ENCODE peak calls at places on chromosomes 2 and 18, in five cellular contexts. P is GM12878, J is HepG2, O is H1, V is K562. E is an unnamed sample.

GRCh38 chr2:236852977-236853374 is 232.7 kb upstream of the COPS8 start:
- DNase-seq in P (no peak), J (no peak), O (no peak), V (no peak), E (no peak)

GRCh38 chr18:75896865-75897264 is 469.4 kb upstream of the SMIM21 start:
- DNase-seq in P (no peak), J (peak), O (no peak), V (no peak), E (peak)

GRCh38 chr18:27377251-27377650 is 192.1 kb upstream of the CHST9 start:
- DNase-seq in P (no peak), J (no peak), O (no peak), V (no peak), E (no peak)

GRCh38 chr18:40938615-40939014 is 1016.4 kb upstream of the PIK3C3 start:
- DNase-seq in P (no peak), J (no peak), O (no peak), V (no peak), E (no peak)

GRCh38 chr2:70663411-70663810 is 104.6 kb downstream of the ADD2 start:
- DNase-seq in P (no peak), J (no peak), O (no peak), V (no peak), E (no peak)

GRCh38 chr18:4720498-4720897 is 265.4 kb upstream of the DLGAP1 start:
- DNase-seq in P (no peak), J (no peak), O (no peak), V (no peak), E (no peak)

GRCh38 chr2:160028431-160029269 is 33.8 kb downstream of the PLA2R1 start:
- DNase-seq in P (no peak), J (no peak), O (no peak), V (no peak), E (no peak)

GRCh38 chr2:215737496-215737895 is 275.9 kb downstream of the MREG start:
- DNase-seq in P (no peak), J (no peak), O (no peak), V (no peak), E (no peak)

GRCh38 chr2:32932825-32933755 is 13.7 kb upstream of the LTBP1 start:
- DNase-seq in P (no peak), J (no peak), O (peak), V (peak), E (no peak)

GRCh38 chr2:239544846-239545465 is 144.1 kb upstream of the HDAC4 start:
- DNase-seq in P (no peak), J (no peak), O (no peak), V (no peak), E (no peak)

GRCh38 chr2:98269274-98269673 is 77.0 kb upstream of the CNGA3 start:
- DNase-seq in P (no peak), J (peak), O (no peak), V (peak), E (peak)

GRCh38 chr2:53040536-53041229 is 726.9 kb upstream of the CHAC2 start:
- DNase-seq in P (no peak), J (no peak), O (no peak), V (no peak), E (no peak)

GRCh38 chr2:137992039-137992646 is 27.9 kb downstream of the HNMT start:
- DNase-seq in P (no peak), J (no peak), O (no peak), V (no peak), E (no peak)

GRCh38 chr2:1339757-1340515 is 73.3 kb upstream of the TPO start:
- DNase-seq in P (no peak), J (no peak), O (no peak), V (no peak), E (no peak)

GRCh38 chr18:25230658-25231326 is 121.2 kb downstream of the ZNF521 start:
- DNase-seq in P (no peak), J (no peak), O (no peak), V (no peak), E (peak)

GRCh38 chr18:25231327-25231691 is 120.7 kb downstream of the ZNF521 start:
- DNase-seq in P (no peak), J (no peak), O (no peak), V (no peak), E (no peak)

GRCh38 chr18:25228410-25228809 is 123.6 kb downstream of the ZNF521 start:
- DNase-seq in P (no peak), J (no peak), O (no peak), V (no peak), E (no peak)

GRCh38 chr18:25229858-25230257 is 122.1 kb downstream of the ZNF521 start:
- DNase-seq in P (no peak), J (no peak), O (no peak), V (no peak), E (no peak)

DNA sequence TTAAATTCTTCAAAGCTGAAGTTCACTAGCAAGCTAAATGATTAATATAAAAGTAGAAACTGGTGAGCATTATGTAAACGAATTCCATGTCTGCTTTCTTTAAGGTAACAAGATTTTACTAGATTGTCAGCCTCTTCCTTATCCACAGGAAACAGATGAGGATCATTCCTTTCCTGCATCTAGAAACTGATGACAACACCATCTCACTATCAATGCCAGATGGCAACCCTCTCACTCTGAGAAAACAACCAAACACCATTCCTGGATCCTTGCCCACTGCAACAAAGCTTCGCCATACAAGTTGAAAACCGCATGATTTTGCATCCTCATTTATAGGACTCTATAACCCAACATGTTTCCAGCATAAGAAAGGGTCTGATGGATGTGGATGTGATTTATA is 122.9 kb downstream of the ZNF521 start:
- DNase-seq in P (no peak), J (no peak), O (no peak), V (peak), E (no peak)
- TF ChIP-seq HDAC2 in P (no peak), J (no peak), O (no peak), V (no peak), E (no peak)

GRCh38 chr18:10515456-10515855 is 10.4 kb upstream of the NAPG start:
- DNase-seq in P (no peak), J (no peak), O (no peak), V (no peak), E (no peak)
- TF ChIP-seq HDAC2 in P (no peak), J (no peak), O (no peak), V (no peak), E (no peak)

DNA sequence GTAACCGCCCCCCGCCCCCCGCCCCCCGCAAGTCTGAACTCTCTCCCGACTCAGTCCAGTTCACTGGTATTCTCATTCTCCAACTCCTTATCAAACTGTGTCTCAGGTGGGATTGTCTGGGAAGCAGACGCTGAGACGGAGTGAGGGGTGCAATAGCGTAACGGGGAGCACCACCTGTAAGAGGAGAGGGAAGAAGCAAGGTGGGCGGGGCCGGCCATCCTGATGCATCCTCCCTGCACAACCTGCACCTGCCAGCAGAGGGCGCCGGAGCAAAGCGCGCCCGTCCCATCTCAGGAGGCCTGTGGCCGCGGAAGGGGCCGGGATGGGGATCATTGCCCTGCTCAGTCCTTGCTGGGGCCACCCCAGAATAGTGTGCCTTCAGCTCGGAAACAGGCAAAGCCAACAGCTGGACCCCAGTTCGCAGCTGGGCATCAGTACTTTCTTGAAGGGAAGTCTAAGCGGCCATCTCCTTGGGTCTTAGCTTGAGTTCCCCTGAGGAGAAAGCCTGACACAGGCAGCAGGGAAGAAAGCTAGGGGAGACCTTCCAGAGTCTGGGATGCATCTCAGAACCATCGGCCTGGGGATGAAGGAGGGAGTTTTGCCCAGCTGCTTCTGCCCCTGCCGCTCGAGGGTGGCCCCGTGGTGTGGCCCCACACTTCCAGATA is 208.0 kb downstream of the TFCP2L1 start:
- DNase-seq in P (no peak), J (peak), O (peak), V (peak), E (peak)
- TF ChIP-seq HDAC2 in P (no peak), J (no peak), O (no peak), V (no peak), E (no peak)

DNA sequence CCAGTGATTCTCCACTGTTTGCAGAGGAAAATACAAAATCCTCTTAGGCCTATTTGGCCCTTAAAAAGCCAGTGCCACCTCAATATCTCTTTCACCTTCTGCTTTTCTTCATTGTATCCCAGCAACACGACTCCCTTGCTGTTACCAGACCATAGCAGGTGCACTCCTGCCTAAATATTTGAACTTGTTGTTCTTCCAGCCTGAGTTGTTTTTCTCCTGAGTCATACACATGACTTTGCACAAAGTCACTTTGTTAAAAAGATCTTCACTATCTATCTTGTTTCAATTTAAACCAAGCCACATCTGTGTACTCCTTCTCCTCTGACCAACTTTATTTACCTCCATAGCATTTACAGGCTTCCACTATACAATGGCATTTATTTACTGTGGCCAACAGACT is 103.6 kb downstream of the LRRTM4 start:
- DNase-seq in P (no peak), J (no peak), O (no peak), V (no peak), E (no peak)
- TF ChIP-seq HDAC2 in P (no peak), J (no peak), O (no peak), V (no peak), E (no peak)

GRCh38 chr2:127162261-127163089 is 55.5 kb upstream of the BIN1 start:
- DNase-seq in P (no peak), J (no peak), O (no peak), V (no peak), E (no peak)

GRCh38 chr2:127163922-127164321 is 56.2 kb downstream of the CYP27C1 start:
- DNase-seq in P (no peak), J (no peak), O (no peak), V (no peak), E (no peak)

GRCh38 chr2:127164761-127165538 is 55.1 kb downstream of the CYP27C1 start:
- DNase-seq in P (no peak), J (no peak), O (no peak), V (no peak), E (no peak)

GRCh38 chr2:127166221-127166860 is 53.8 kb downstream of the CYP27C1 start:
- DNase-seq in P (no peak), J (no peak), O (peak), V (no peak), E (no peak)

GRCh38 chr2:127165539-127165935 is 54.6 kb downstream of the CYP27C1 start:
- DNase-seq in P (no peak), J (no peak), O (peak), V (no peak), E (no peak)
- TF ChIP-seq HDAC2 in P (no peak), J (no peak), O (no peak), V (no peak), E (no peak)

DNA sequence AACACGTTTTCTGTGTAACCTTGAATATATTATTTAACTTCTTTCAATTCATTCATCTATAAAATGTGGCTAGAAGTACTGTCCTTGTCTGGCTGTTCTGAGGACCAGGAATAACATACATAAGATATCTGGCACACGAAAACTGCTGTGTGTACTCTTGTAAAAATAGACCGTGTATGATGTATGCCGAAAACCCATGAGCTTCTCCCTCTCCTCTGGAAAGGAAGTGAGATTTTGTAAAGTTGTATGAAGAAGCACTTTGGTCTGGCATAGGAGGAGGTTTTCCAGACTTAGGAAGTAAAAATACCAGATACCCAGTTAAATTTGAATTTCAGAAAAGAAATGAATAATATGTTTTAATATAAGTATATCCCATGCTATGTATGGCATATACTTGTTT is 229.4 kb downstream of the GALR1 start:
- DNase-seq in P (no peak), J (no peak), O (no peak), V (no peak), E (no peak)
- TF ChIP-seq HDAC2 in P (no peak), J (no peak), O (no peak), V (no peak), E (no peak)

DNA sequence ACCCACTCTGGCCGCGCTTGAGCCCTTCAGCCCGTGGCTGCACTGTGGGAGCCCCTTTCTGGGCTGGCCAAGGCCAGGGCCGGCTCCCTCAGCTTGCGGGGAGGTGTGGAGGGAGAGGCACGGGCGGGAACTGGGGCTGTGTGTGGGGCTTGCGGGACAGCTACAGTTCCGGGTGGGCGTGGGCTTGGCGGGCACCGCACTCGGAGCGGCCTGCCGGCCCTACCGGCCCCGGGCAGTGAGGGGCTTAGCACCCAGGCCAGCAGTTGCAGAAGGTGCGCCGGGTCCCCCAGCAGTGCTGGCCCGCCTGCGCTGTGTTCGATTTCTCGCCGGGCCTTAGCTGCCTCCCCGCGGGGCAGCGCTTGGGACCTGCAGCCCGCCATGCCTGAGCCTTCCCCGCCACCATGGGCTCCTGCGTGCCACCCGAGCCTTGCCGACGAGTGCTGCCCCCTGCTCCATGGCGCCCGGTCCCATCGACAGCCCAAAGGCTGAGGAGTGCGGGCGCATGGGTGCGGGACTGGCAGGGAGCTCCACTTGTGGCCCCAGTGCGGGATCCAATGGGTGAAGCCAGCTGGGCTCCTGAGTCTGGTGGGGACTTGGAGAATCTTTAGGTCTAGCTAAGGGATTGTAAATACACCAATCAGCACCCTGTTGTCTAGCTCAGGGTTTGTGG is 173.7 kb upstream of the FIGN start:
- DNase-seq in P (no peak), J (no peak), O (no peak), V (no peak), E (no peak)
- TF ChIP-seq HDAC2 in P (no peak), J (no peak), O (no peak), V (no peak), E (no peak)

GRCh38 chr2:96138146-96139145 is at the start of gene ASTL:
- DNase-seq in P (no peak), J (peak), O (peak), V (peak), E (peak)
- TF ChIP-seq HDAC2 in P (no peak), J (no peak), O (no peak), V (no peak), E (no peak)

DNA sequence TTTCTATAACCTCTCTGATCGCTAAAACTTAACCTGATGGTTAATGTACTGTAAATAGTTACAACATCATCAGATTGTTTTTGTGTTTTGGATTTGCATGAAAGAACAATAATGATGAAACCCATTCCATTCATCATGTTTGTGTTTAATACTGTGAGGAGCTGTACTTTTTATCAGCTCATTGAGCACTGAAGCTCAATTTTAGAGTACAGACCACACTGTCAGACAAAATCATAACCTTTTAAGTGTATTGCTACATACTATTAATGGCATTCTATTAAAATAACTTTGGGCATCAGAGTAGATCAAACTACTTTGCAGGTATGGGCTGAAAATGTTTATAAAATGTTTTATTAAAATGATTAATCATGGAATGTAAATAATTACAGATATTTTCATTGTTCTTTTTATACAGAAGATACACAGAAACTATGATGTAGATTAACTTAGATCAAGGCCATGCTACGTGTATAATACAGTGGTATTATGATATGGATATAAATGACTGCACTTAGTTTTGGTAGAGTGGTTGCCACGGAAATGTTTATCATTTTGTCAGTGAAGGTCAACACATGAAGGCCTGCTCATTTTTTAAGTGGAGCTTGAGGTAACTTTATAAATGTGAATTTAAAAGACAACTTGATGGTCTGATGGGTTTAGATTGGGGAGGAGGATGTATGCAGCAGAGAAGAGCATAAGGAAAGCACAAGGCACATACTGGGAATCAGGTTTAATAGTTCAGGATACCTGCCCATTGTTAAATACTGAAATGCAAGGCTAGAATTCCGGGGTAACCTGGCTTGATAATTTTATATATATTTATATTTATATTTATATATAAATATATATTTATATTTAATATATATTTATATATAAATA is 14.5 kb upstream of the BBS5 start:
- DNase-seq in P (no peak), J (no peak), O (no peak), V (no peak), E (no peak)
- TF ChIP-seq HDAC2 in P (no peak), J (no peak), O (no peak), V (no peak), E (no peak)